ENCODE peak calls at places on chromosomes 6 and 20, in five cellular contexts. One of them, this sample, is unnamed.

GRCh38 chr6:107735906-107736635 is 88.0 kb downstream of the SCML4 start:
- DNase-seq in pancreas: no peak
- DNase-seq in spleen: no peak
- DNase-seq in fibroblast of lung: no peak
- DNase-seq in keratinocyte: no peak
- DNase-seq in this sample: no peak

GRCh38 chr20:10412591-10413408 is 21.2 kb downstream of the MKKS start:
- DNase-seq in fibroblast of lung: peak; percentile 39
- DNase-seq in pancreas: no peak
- DNase-seq in keratinocyte: no peak
- DNase-seq in spleen: no peak
- DNase-seq in this sample: peak; percentile 3

GRCh38 chr6:111681856-111682255 is 76.2 kb upstream of the TRAF3IP2 start:
- DNase-seq in keratinocyte: no peak
- DNase-seq in fibroblast of lung: no peak
- DNase-seq in pancreas: no peak
- DNase-seq in spleen: no peak
- DNase-seq in this sample: no peak

GRCh38 chr6:35089935-35090505 is 51.1 kb downstream of the TCP11 start:
- DNase-seq in keratinocyte: no peak
- DNase-seq in pancreas: no peak
- DNase-seq in spleen: no peak
- DNase-seq in fibroblast of lung: peak; percentile 63
- DNase-seq in this sample: peak; percentile 51

GRCh38 chr6:111925296-111925695 is 52.0 kb upstream of the FYN start:
- DNase-seq in fibroblast of lung: peak; percentile 37
- DNase-seq in keratinocyte: no peak
- DNase-seq in spleen: no peak
- DNase-seq in pancreas: no peak
- DNase-seq in this sample: peak; percentile 68

GRCh38 chr20:10674684-10675455 is 1.1 kb upstream of the JAG1 start:
- DNase-seq in spleen: peak; percentile 93
- DNase-seq in keratinocyte: no peak
- DNase-seq in fibroblast of lung: peak; percentile 71
- DNase-seq in pancreas: peak; percentile 93
- DNase-seq in this sample: peak; percentile 64

GRCh38 chr20:45470939-45471338 is 1.4 kb downstream of the WFDC2 start:
- DNase-seq in spleen: no peak
- DNase-seq in pancreas: no peak
- DNase-seq in keratinocyte: no peak
- DNase-seq in fibroblast of lung: no peak
- DNase-seq in this sample: no peak

GRCh38 chr6:14292119-14292518 is 174.5 kb downstream of the CD83 start:
- DNase-seq in fibroblast of lung: no peak
- DNase-seq in pancreas: no peak
- DNase-seq in spleen: no peak
- DNase-seq in keratinocyte: no peak
- DNase-seq in this sample: no peak

GRCh38 chr20:47396762-47397476 is 40.4 kb upstream of the ZMYND8 start:
- DNase-seq in fibroblast of lung: peak; percentile 22
- DNase-seq in keratinocyte: no peak
- DNase-seq in spleen: no peak
- DNase-seq in pancreas: no peak
- DNase-seq in this sample: peak; percentile 17

GRCh38 chr6:25050356-25050755 is 114.6 kb upstream of the RIPOR2 start:
- DNase-seq in pancreas: no peak
- DNase-seq in spleen: no peak
- DNase-seq in fibroblast of lung: peak; percentile 90
- DNase-seq in keratinocyte: no peak
- DNase-seq in this sample: peak; percentile 34

GRCh38 chr6:108902389-108902792 is 54.2 kb downstream of the ARMC2 start:
- DNase-seq in fibroblast of lung: no peak
- DNase-seq in spleen: no peak
- DNase-seq in keratinocyte: no peak
- DNase-seq in pancreas: no peak
- DNase-seq in this sample: no peak

GRCh38 chr20:56449459-56449858 is 19.0 kb upstream of the RTF2 start:
- DNase-seq in pancreas: no peak
- DNase-seq in spleen: no peak
- DNase-seq in fibroblast of lung: no peak
- DNase-seq in keratinocyte: no peak
- DNase-seq in this sample: no peak

GRCh38 chr6:83511901-83512681 is at the start of gene PRSS35:
- DNase-seq in fibroblast of lung: peak; percentile 60
- DNase-seq in pancreas: peak; percentile 76
- DNase-seq in spleen: peak; percentile 83
- DNase-seq in keratinocyte: no peak
- DNase-seq in this sample: peak; percentile 38

GRCh38 chr6:116605935-116606334 is 10.3 kb upstream of the RSPH4A start:
- DNase-seq in keratinocyte: no peak
- DNase-seq in spleen: no peak
- DNase-seq in pancreas: no peak
- DNase-seq in fibroblast of lung: no peak
- DNase-seq in this sample: no peak

GRCh38 chr6:52497652-52498408 is 77.7 kb downstream of the EFHC1 start:
- DNase-seq in pancreas: no peak
- DNase-seq in fibroblast of lung: peak; percentile 58
- DNase-seq in spleen: no peak
- DNase-seq in keratinocyte: no peak
- DNase-seq in this sample: no peak

GRCh38 chr6:89840538-89840937 is 10.9 kb downstream of the CASP8AP2 start:
- DNase-seq in spleen: no peak
- DNase-seq in keratinocyte: no peak
- DNase-seq in pancreas: no peak
- DNase-seq in fibroblast of lung: peak; percentile 19
- DNase-seq in this sample: peak; percentile 74

GRCh38 chr20:34705383-34706021 is 1.4 kb downstream of the TP53INP2 start:
- DNase-seq in keratinocyte: no peak
- DNase-seq in fibroblast of lung: peak; percentile 21
- DNase-seq in pancreas: no peak
- DNase-seq in spleen: no peak
- DNase-seq in this sample: peak; percentile 20

GRCh38 chr20:6053776-6054688 is at the start of gene LRRN4:
- DNase-seq in pancreas: no peak
- DNase-seq in fibroblast of lung: no peak
- DNase-seq in spleen: no peak
- DNase-seq in keratinocyte: peak; percentile 56
- DNase-seq in this sample: no peak

DNA sequence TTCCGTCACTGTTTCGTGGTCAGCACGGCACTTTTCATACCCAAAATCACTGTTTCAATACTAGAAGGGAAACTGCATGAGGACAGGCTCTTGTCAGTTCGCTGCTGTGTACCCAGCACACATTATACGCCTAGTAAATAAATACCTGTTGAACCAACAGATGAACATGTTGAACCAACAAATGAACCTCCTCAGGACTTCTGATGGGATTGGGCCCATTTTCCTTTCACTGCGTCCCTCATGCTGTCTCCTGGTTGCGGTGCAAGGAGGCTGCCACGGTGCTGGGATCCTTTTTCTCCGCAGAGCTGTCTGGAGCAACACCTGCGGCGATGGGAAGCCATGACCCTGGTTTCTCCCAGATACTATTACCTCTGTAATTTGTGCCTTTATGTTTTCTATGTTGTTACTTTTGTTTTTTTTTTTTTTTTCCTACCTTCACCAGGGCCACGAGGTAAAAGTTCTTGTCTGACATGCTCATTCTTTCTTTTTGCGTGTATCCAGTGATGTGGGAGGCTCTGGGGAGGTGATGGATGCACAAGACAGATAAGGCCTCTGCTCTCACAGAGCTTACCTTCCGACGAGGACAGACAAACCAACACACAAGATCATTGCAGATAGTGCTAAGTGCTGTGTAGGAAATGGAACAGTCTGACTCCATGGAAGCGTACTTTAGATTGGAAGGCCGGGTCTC is 1.1 kb downstream of the VAPB start:
- DNase-seq in pancreas: no peak
- DNase-seq in fibroblast of lung: no peak
- DNase-seq in keratinocyte: no peak
- DNase-seq in spleen: no peak
- DNase-seq in this sample: no peak
- H3K27ac ChIP-seq in pancreas: peak overlapping the region; percentile 84
- H3K27ac ChIP-seq in fibroblast of lung: peak overlapping the region; percentile 95
- H3K27ac ChIP-seq in keratinocyte: peak overlapping the region; percentile 86
- H3K27ac ChIP-seq in spleen: peak overlapping the region; percentile 98
- H3K27ac ChIP-seq in this sample: peak overlapping the region; percentile 99

GRCh38 chr6:37033255-37033654 is 27.8 kb downstream of the FGD2 start:
- DNase-seq in spleen: no peak
- DNase-seq in keratinocyte: no peak
- DNase-seq in fibroblast of lung: no peak
- DNase-seq in pancreas: no peak
- DNase-seq in this sample: no peak
- H3K36me3 ChIP-seq in spleen: peaks cover 22% of the 10 kb centered on the region
- H3K36me3 ChIP-seq in keratinocyte: no peaks in the 10 kb centered on the region
- H3K36me3 ChIP-seq in fibroblast of lung: no peaks in the 10 kb centered on the region
- H3K36me3 ChIP-seq in pancreas: no peaks in the 10 kb centered on the region
- H3K36me3 ChIP-seq in this sample: no peaks in the 10 kb centered on the region

GRCh38 chr6:125751334-125751916 is 2.0 kb downstream of the HEY2 start:
- DNase-seq in keratinocyte: no peak
- DNase-seq in fibroblast of lung: no peak
- DNase-seq in pancreas: no peak
- DNase-seq in spleen: no peak
- DNase-seq in this sample: no peak

GRCh38 chr6:125750692-125751333 is 1.4 kb downstream of the HEY2 start:
- DNase-seq in fibroblast of lung: no peak
- DNase-seq in keratinocyte: no peak
- DNase-seq in spleen: no peak
- DNase-seq in pancreas: no peak
- DNase-seq in this sample: no peak

GRCh38 chr6:125752773-125753172 is 3.3 kb downstream of the HEY2 start:
- DNase-seq in fibroblast of lung: no peak
- DNase-seq in keratinocyte: no peak
- DNase-seq in spleen: no peak
- DNase-seq in pancreas: no peak
- DNase-seq in this sample: no peak

GRCh38 chr6:125753218-125753936 is 3.9 kb downstream of the HEY2 start:
- DNase-seq in fibroblast of lung: peak; percentile 57
- DNase-seq in pancreas: no peak
- DNase-seq in spleen: no peak
- DNase-seq in keratinocyte: no peak
- DNase-seq in this sample: no peak

GRCh38 chr6:125753937-125754259 is 4.5 kb downstream of the HEY2 start:
- DNase-seq in spleen: no peak
- DNase-seq in keratinocyte: no peak
- DNase-seq in fibroblast of lung: no peak
- DNase-seq in pancreas: no peak
- DNase-seq in this sample: no peak
- H3K4me3 ChIP-seq in spleen: no peak overlapping the region
- H3K4me3 ChIP-seq in keratinocyte: no peak overlapping the region
- H3K4me3 ChIP-seq in fibroblast of lung: no peak overlapping the region
- H3K4me3 ChIP-seq in pancreas: no peak overlapping the region
- H3K4me3 ChIP-seq in this sample: no peak overlapping the region

GRCh38 chr6:12477616-12478015 is 187.5 kb downstream of the EDN1 start:
- DNase-seq in pancreas: no peak
- DNase-seq in keratinocyte: no peak
- DNase-seq in spleen: no peak
- DNase-seq in fibroblast of lung: no peak
- DNase-seq in this sample: no peak

GRCh38 chr6:12481292-12481691 is 191.1 kb downstream of the EDN1 start:
- DNase-seq in spleen: no peak
- DNase-seq in fibroblast of lung: no peak
- DNase-seq in pancreas: no peak
- DNase-seq in keratinocyte: no peak
- DNase-seq in this sample: no peak

GRCh38 chr6:12480379-12480778 is 190.2 kb downstream of the EDN1 start:
- DNase-seq in fibroblast of lung: no peak
- DNase-seq in keratinocyte: no peak
- DNase-seq in pancreas: no peak
- DNase-seq in spleen: no peak
- DNase-seq in this sample: no peak

GRCh38 chr6:12479451-12479850 is 189.3 kb downstream of the EDN1 start:
- DNase-seq in pancreas: no peak
- DNase-seq in keratinocyte: no peak
- DNase-seq in spleen: no peak
- DNase-seq in fibroblast of lung: no peak
- DNase-seq in this sample: no peak

GRCh38 chr6:12479885-12480284 is 189.7 kb downstream of the EDN1 start:
- DNase-seq in spleen: no peak
- DNase-seq in pancreas: no peak
- DNase-seq in fibroblast of lung: peak; percentile 43
- DNase-seq in keratinocyte: no peak
- DNase-seq in this sample: no peak
- H3K27ac ChIP-seq in spleen: no peak overlapping the region
- H3K27ac ChIP-seq in pancreas: no peak overlapping the region
- H3K27ac ChIP-seq in fibroblast of lung: no peak overlapping the region
- H3K27ac ChIP-seq in keratinocyte: no peak overlapping the region
- H3K27ac ChIP-seq in this sample: no peak overlapping the region

GRCh38 chr6:160004419-160005160 is 35.7 kb downstream of the IGF2R start:
- DNase-seq in fibroblast of lung: no peak
- DNase-seq in spleen: no peak
- DNase-seq in pancreas: no peak
- DNase-seq in keratinocyte: no peak
- DNase-seq in this sample: no peak

GRCh38 chr6:160007118-160007517 is 38.2 kb downstream of the IGF2R start:
- DNase-seq in keratinocyte: no peak
- DNase-seq in pancreas: no peak
- DNase-seq in fibroblast of lung: no peak
- DNase-seq in spleen: no peak
- DNase-seq in this sample: no peak

GRCh38 chr6:160005861-160006540 is 37.1 kb downstream of the IGF2R start:
- DNase-seq in fibroblast of lung: peak; percentile 68
- DNase-seq in spleen: peak; percentile 76
- DNase-seq in keratinocyte: no peak
- DNase-seq in pancreas: peak; percentile 63
- DNase-seq in this sample: no peak

GRCh38 chr6:160004018-160004417 is 35.1 kb downstream of the IGF2R start:
- DNase-seq in pancreas: no peak
- DNase-seq in spleen: no peak
- DNase-seq in keratinocyte: no peak
- DNase-seq in fibroblast of lung: no peak
- DNase-seq in this sample: no peak

GRCh38 chr6:160005211-160005610 is 36.3 kb downstream of the IGF2R start:
- DNase-seq in spleen: no peak
- DNase-seq in pancreas: no peak
- DNase-seq in fibroblast of lung: no peak
- DNase-seq in keratinocyte: no peak
- DNase-seq in this sample: no peak
- H3K36me3 ChIP-seq in spleen: peaks cover 2% of the 10 kb centered on the region
- H3K36me3 ChIP-seq in pancreas: no peaks in the 10 kb centered on the region
- H3K36me3 ChIP-seq in fibroblast of lung: no peaks in the 10 kb centered on the region
- H3K36me3 ChIP-seq in keratinocyte: peaks cover 3% of the 10 kb centered on the region
- H3K36me3 ChIP-seq in this sample: no peaks in the 10 kb centered on the region

GRCh38 chr20:51837436-51837835 is 35.1 kb upstream of the SALL4 start:
- DNase-seq in spleen: no peak
- DNase-seq in pancreas: no peak
- DNase-seq in fibroblast of lung: no peak
- DNase-seq in keratinocyte: no peak
- DNase-seq in this sample: no peak
- H3K4me3 ChIP-seq in spleen: no peak overlapping the region
- H3K4me3 ChIP-seq in pancreas: no peak overlapping the region
- H3K4me3 ChIP-seq in fibroblast of lung: no peak overlapping the region
- H3K4me3 ChIP-seq in keratinocyte: no peak overlapping the region
- H3K4me3 ChIP-seq in this sample: no peak overlapping the region

GRCh38 chr20:31474097-31474436 is 860 bp downstream of the DEFB124 start:
- DNase-seq in keratinocyte: no peak
- DNase-seq in spleen: no peak
- DNase-seq in fibroblast of lung: no peak
- DNase-seq in pancreas: no peak
- DNase-seq in this sample: no peak
- H3K27ac ChIP-seq in keratinocyte: no peak overlapping the region
- H3K27ac ChIP-seq in spleen: no peak overlapping the region
- H3K27ac ChIP-seq in fibroblast of lung: no peak overlapping the region
- H3K27ac ChIP-seq in pancreas: no peak overlapping the region
- H3K27ac ChIP-seq in this sample: no peak overlapping the region

GRCh38 chr20:21380711-21381110 is 16.6 kb downstream of the NKX2-4 start:
- DNase-seq in pancreas: peak; percentile 33
- DNase-seq in spleen: no peak
- DNase-seq in keratinocyte: no peak
- DNase-seq in fibroblast of lung: no peak
- DNase-seq in this sample: no peak
- H3K36me3 ChIP-seq in pancreas: peaks cover 6% of the 10 kb centered on the region
- H3K36me3 ChIP-seq in spleen: peaks cover 35% of the 10 kb centered on the region
- H3K36me3 ChIP-seq in keratinocyte: peaks cover 2% of the 10 kb centered on the region
- H3K36me3 ChIP-seq in fibroblast of lung: peaks cover 2% of the 10 kb centered on the region
- H3K36me3 ChIP-seq in this sample: peaks cover 5% of the 10 kb centered on the region